ENCODE peak calls at places on chromosomes 1 and 21, in five cellular contexts. D, N, B, K and M are unnamed samples.

GRCh38 chr1:116377564-116378529 is 4.8 kb downstream of the ATP1A1 start:
- DNase-seq in D (peak; percentile 92), N (no peak), K (no peak), B (no peak), M (peak; percentile 96)

GRCh38 chr1:32816676-32817158 is 441 bp downstream of the YARS1 start:
- DNase-seq in N (no peak), K (no peak), D (peak; percentile 47), B (peak; percentile 51), M (peak; percentile 66)

GRCh38 chr1:21818661-21819060 is 6.6 kb downstream of the LDLRAD2 start:
- DNase-seq in K (no peak), N (no peak), D (peak; percentile 55), B (no peak), M (peak; percentile 65)

GRCh38 chr21:43904316-43904925 is 39.4 kb downstream of the AGPAT3 start:
- DNase-seq in K (no peak), N (no peak), B (no peak), D (no peak), M (no peak)

GRCh38 chr1:22794691-22795090 is 84.1 kb downstream of the EPHB2 start:
- DNase-seq in N (no peak), B (no peak), D (no peak), K (no peak), M (no peak)

GRCh38 chr1:220908757-220909156 is 29.5 kb downstream of the HLX start:
- DNase-seq in B (no peak), D (peak; percentile 48), K (no peak), N (no peak), M (peak; percentile 48)

GRCh38 chr21:41582866-41583265 is 74.9 kb upstream of the TMPRSS2 start:
- DNase-seq in K (no peak), D (no peak), B (no peak), N (no peak), M (no peak)

GRCh38 chr21:37087188-37087587 is 14.1 kb downstream of the TTC3 start:
- DNase-seq in D (peak; percentile 75), K (no peak), N (no peak), B (no peak), M (peak; percentile 81)

GRCh38 chr1:90850181-90850924 is 133.3 kb upstream of the BARHL2 start:
- DNase-seq in K (no peak), D (no peak), N (no peak), B (peak; percentile 25), M (peak; percentile 58)

GRCh38 chr1:3217096-3217724 is 148.2 kb downstream of the PRDM16 start:
- DNase-seq in N (no peak), K (no peak), B (no peak), D (no peak), M (no peak)

GRCh38 chr1:67769633-67770256 is 63.5 kb downstream of the GNG12 start:
- DNase-seq in K (no peak), B (no peak), N (no peak), D (no peak), M (peak; percentile 23)

GRCh38 chr1:244445320-244446181 is 6.2 kb downstream of the ADSS2 start:
- DNase-seq in D (no peak), B (no peak), N (no peak), K (no peak), M (peak; percentile 34)

GRCh38 chr1:170685166-170685565 is 21.2 kb downstream of the PRRX1 start:
- DNase-seq in D (peak; percentile 81), N (no peak), B (no peak), K (no peak), M (peak; percentile 95)

GRCh38 chr1:219177940-219178339 is 4.3 kb downstream of the LYPLAL1 start:
- DNase-seq in D (no peak), K (no peak), N (no peak), B (no peak), M (no peak)

GRCh38 chr1:185603158-185603557 is 131.0 kb upstream of the HMCN1 start:
- DNase-seq in K (no peak), B (no peak), D (no peak), N (no peak), M (no peak)

GRCh38 chr1:237040823-237041222 is 1.2 kb upstream of the RYR2 start:
- DNase-seq in K (no peak), N (no peak), B (no peak), D (no peak), M (no peak)

GRCh38 chr1:156295391-156295947 is at the start of gene GLMP:
- DNase-seq in N (peak; percentile 4), B (peak; percentile 16), K (no peak), D (peak; percentile 76), M (peak; percentile 87)

GRCh38 chr1:80054129-80054528 is 1047.6 kb upstream of the ADGRL4 start:
- DNase-seq in B (peak; percentile 88), D (peak; percentile 87), K (no peak), N (no peak), M (peak; percentile 47)

GRCh38 chr1:5754079-5754431 is 238.2 kb downstream of the NPHP4 start:
- DNase-seq in N (no peak), K (no peak), B (no peak), D (no peak), M (no peak)

GRCh38 chr1:192801451-192801850 is 7.4 kb upstream of the RGS2 start:
- DNase-seq in K (no peak), B (no peak), N (no peak), D (peak; percentile 15), M (peak; percentile 43)

GRCh38 chr21:45403825-45404725 is 890 bp upstream of the COL18A1 start:
- DNase-seq in N (no peak), K (peak; percentile 1), B (no peak), D (peak; percentile 37), M (peak; percentile 58)

GRCh38 chr1:29584816-29585600 is 348.7 kb downstream of the PTPRU start:
- DNase-seq in N (no peak), K (no peak), B (no peak), D (no peak), M (peak; percentile 49)

GRCh38 chr1:43729816-43730463 is 22.6 kb downstream of the ST3GAL3 start:
- DNase-seq in D (no peak), N (no peak), K (no peak), B (no peak), M (peak; percentile 39)

GRCh38 chr1:40385437-40386310 is 12.1 kb downstream of the SMAP2 start:
- DNase-seq in D (no peak), B (no peak), N (no peak), K (peak; percentile 30), M (no peak)

GRCh38 chr21:37683396-37684114 is 232.7 kb downstream of the KCNJ6 start:
- DNase-seq in B (no peak), K (no peak), N (no peak), D (no peak), M (no peak)

GRCh38 chr1:154237435-154237834 is 16.7 kb downstream of the UBAP2L start:
- DNase-seq in N (no peak), D (no peak), B (no peak), K (no peak), M (no peak)

GRCh38 chr1:150931773-150932172 is 5.6 kb downstream of the SETDB1 start:
- DNase-seq in D (peak; percentile 24), N (no peak), B (no peak), K (no peak), M (peak; percentile 44)

GRCh38 chr1:115317101-115318012 is 20.7 kb downstream of the NGF start:
- DNase-seq in B (peak; percentile 34), K (no peak), D (no peak), N (no peak), M (no peak)

GRCh38 chr21:44623575-44623974 is 3.3 kb upstream of the KRTAP10-9 start:
- DNase-seq in D (no peak), B (no peak), N (no peak), K (no peak), M (no peak)

GRCh38 chr1:20191266-20191665 is 4.9 kb upstream of the PLA2G2C start:
- DNase-seq in D (no peak), N (no peak), K (no peak), B (no peak), M (no peak)

GRCh38 chr1:12112711-12113161 is 49.6 kb downstream of the TNFRSF8 start:
- DNase-seq in K (no peak), D (peak; percentile 17), B (no peak), N (no peak), M (peak; percentile 72)

GRCh38 chr1:150981805-150982712 is at the start of gene ANXA9:
- DNase-seq in B (no peak), K (no peak), D (no peak), N (no peak), M (peak; percentile 51)

GRCh38 chr1:177884499-177885021 is 85.3 kb downstream of the SEC16B start:
- DNase-seq in N (no peak), K (no peak), B (no peak), D (no peak), M (peak; percentile 46)

GRCh38 chr1:187121661-187122060 is 292.9 kb downstream of the PLA2G4A start:
- DNase-seq in N (no peak), D (no peak), K (no peak), B (no peak), M (no peak)

GRCh38 chr21:44315691-44316208 is 15.9 kb downstream of the PFKL start:
- DNase-seq in B (no peak), K (no peak), N (no peak), D (no peak), M (no peak)

GRCh38 chr21:36184561-36184960 is 27.9 kb downstream of the DOP1B start:
- DNase-seq in K (no peak), D (no peak), N (no peak), B (no peak), M (no peak)